ENCODE peak calls at places on chromosome 3, in nine cellular contexts. T is activated T-cell treated with anti-CD3 and anti-CD28 coated beads for 1 hour; C is NCI-H510A; M is stimulated activated naive CD8-positive, alpha-beta T cell treated with anti-CD3 and anti-CD28 coated beads, Interleukin-15, amount 100 ng/mL, for 72 hours; Q is NAMALWA; H is caudate nucleus; J is germinal center; G is COR-L47; N is GM18507. V is an unnamed sample.

GRCh38 chr3:149783576-149783975 is 8.8 kb downstream of the ANKUB1 start:
- DNase-seq in T (no peak), C (no peak), M (no peak), Q (peak), H (no peak), J (peak), G (no peak), N (no peak), V (no peak)

GRCh38 chr3:162492446-162493081 is 996.0 kb downstream of the OTOL1 start:
- DNase-seq in T (no peak), C (no peak), M (no peak), Q (no peak), H (no peak), J (no peak), G (no peak), N (no peak), V (no peak)

GRCh38 chr3:104460477-104461406 is 906.0 kb upstream of the ALCAM start:
- DNase-seq in T (no peak), C (no peak), M (no peak), Q (peak), H (no peak), J (no peak), G (peak), N (no peak), V (no peak)

GRCh38 chr3:177598110-177598833 is 401.0 kb upstream of the TBL1XR1 start:
- DNase-seq in T (no peak), C (no peak), M (no peak), Q (peak), H (no peak), J (no peak), G (no peak), N (no peak), V (no peak)

GRCh38 chr3:4464579-4464978 is 2.5 kb downstream of the SUMF1 start:
- DNase-seq in T (no peak), C (no peak), M (no peak), Q (no peak), H (no peak), J (no peak), G (no peak), N (no peak), V (no peak)

GRCh38 chr3:33372218-33373081 is 67.8 kb downstream of the UBP1 start:
- DNase-seq in T (peak), C (no peak), M (peak), Q (peak), H (peak), J (peak), G (peak), N (peak), V (peak)

GRCh38 chr3:146142757-146143156 is 18.2 kb downstream of the PLOD2 start:
- DNase-seq in T (no peak), C (no peak), M (no peak), Q (no peak), H (no peak), J (no peak), G (no peak), N (no peak), V (no peak)

GRCh38 chr3:15295506-15295905 is 36.9 kb downstream of the SH3BP5 start:
- DNase-seq in T (no peak), C (no peak), M (no peak), Q (no peak), H (no peak), J (no peak), G (no peak), N (no peak), V (no peak)

GRCh38 chr3:42654331-42655201 is 1.1 kb downstream of the ZBTB47 start:
- DNase-seq in T (no peak), C (no peak), M (no peak), Q (no peak), H (peak), J (peak), G (peak), N (no peak), V (no peak)